ENCODE peak calls at places on chromosomes 12 and 14, in ten cellular contexts. T, A, I, G, Y, U, D, S, J and B are unnamed samples. For H3K27me3, the result is how much of the 10 kb centered on the place peaks cover.

GRCh38 chr12:87756721-87757120 is 272.5 kb downstream of the C12orf50 start:
- DNase-seq in D (no peak), S (no peak), U (no peak), J (no peak), Y (no peak), G (no peak), A (peak), T (no peak), I (no peak), B (no peak)

GRCh38 chr12:11658796-11659195 is 9.3 kb downstream of the ETV6 start:
- DNase-seq in G (no peak), U (no peak), A (peak), I (no peak), T (no peak), J (no peak), D (no peak), S (no peak), Y (no peak), B (no peak)

GRCh38 chr12:45615268-45615667 is 114.2 kb upstream of the ARID2 start:
- DNase-seq in U (no peak), D (no peak), S (no peak), A (peak), J (no peak), I (no peak), Y (no peak), G (no peak), T (no peak), B (no peak)

GRCh38 chr14:33646692-33647260 is 304.1 kb downstream of the EGLN3 start:
- DNase-seq in U (no peak), A (peak), D (no peak), S (no peak), Y (no peak), J (no peak), T (no peak), I (no peak), G (no peak), B (no peak)

GRCh38 chr12:79128956-79129355 is 264.4 kb downstream of the SYT1 start:
- DNase-seq in S (no peak), D (no peak), I (no peak), Y (no peak), A (peak), T (no peak), J (no peak), U (no peak), G (no peak), B (no peak)

GRCh38 chr14:75068294-75069020 is 984 bp upstream of the ZC2HC1C start:
- DNase-seq in G (no peak), T (no peak), I (no peak), J (no peak), Y (no peak), D (no peak), A (no peak), S (no peak), U (no peak), B (no peak)

GRCh38 chr12:104506691-104507401 is 50.1 kb downstream of the CHST11 start:
- DNase-seq in G (no peak), I (no peak), J (no peak), D (no peak), A (no peak), S (no peak), U (peak), Y (no peak), T (no peak), B (peak)

GRCh38 chr12:108047130-108047550 is 81.9 kb upstream of the WSCD2 start:
- DNase-seq in U (no peak), T (no peak), J (no peak), D (no peak), G (no peak), A (no peak), Y (no peak), I (no peak), S (no peak), B (no peak)

GRCh38 chr12:19236656-19237055 is 107.1 kb downstream of the PLEKHA5 start:
- DNase-seq in I (no peak), D (no peak), G (no peak), Y (no peak), S (no peak), U (no peak), A (peak), J (no peak), T (no peak), B (no peak)

GRCh38 chr14:103221781-103222358 is 98.6 kb downstream of the TNFAIP2 start:
- DNase-seq in D (no peak), U (peak), I (no peak), G (no peak), S (no peak), T (no peak), A (no peak), Y (no peak), J (no peak), B (no peak)

GRCh38 chr14:54754623-54755386 is 147.8 kb downstream of the GCH1 start:
- DNase-seq in D (no peak), G (no peak), Y (no peak), T (no peak), I (peak), A (no peak), J (peak), U (no peak), S (no peak), B (no peak)

GRCh38 chr12:12379831-12380730 is 23.2 kb downstream of the BORCS5 start:
- DNase-seq in S (no peak), J (no peak), U (no peak), I (no peak), T (no peak), D (no peak), G (no peak), Y (peak), A (no peak), B (no peak)

GRCh38 chr14:52998376-52999010 is 47.6 kb upstream of the FERMT2 start:
- DNase-seq in U (no peak), Y (no peak), G (no peak), A (peak), I (no peak), J (no peak), S (no peak), T (no peak), D (no peak), B (no peak)

GRCh38 chr14:60647081-60647836 is 2.0 kb downstream of the SIX1 start:
- DNase-seq in G (peak), T (no peak), A (peak), I (no peak), J (no peak), Y (no peak), S (no peak), U (peak), D (no peak), B (no peak)

GRCh38 chr12:120039711-120040110 is 50.7 kb downstream of the BICDL1 start:
- DNase-seq in U (no peak), A (no peak), Y (no peak), J (no peak), T (no peak), I (no peak), G (no peak), S (no peak), D (no peak), B (no peak)

GRCh38 chr14:106551265-106551664 is 1024.9 kb downstream of the TMEM121 start:
- DNase-seq in G (no peak), I (no peak), S (no peak), J (no peak), Y (no peak), A (no peak), T (no peak), U (no peak), D (no peak), B (no peak)

GRCh38 chr12:51976376-51977160 is 25.1 kb downstream of the ACVR1B start:
- DNase-seq in A (peak), Y (peak), T (no peak), J (no peak), D (no peak), U (no peak), I (no peak), S (no peak), G (no peak), B (no peak)

GRCh38 chr12:15689751-15690191 is 99.4 kb downstream of the EPS8 start:
- DNase-seq in G (no peak), J (no peak), U (no peak), A (no peak), Y (no peak), I (no peak), S (no peak), D (no peak), T (no peak), B (no peak)

GRCh38 chr12:13164859-13165577 is 31.5 kb upstream of the EMP1 start:
- DNase-seq in A (no peak), S (no peak), J (no peak), I (no peak), Y (no peak), T (no peak), G (no peak), U (no peak), D (no peak), B (no peak)

GRCh38 chr12:28032811-28033537 is 60.4 kb upstream of the PTHLH start:
- DNase-seq in J (no peak), S (no peak), G (no peak), A (peak), D (no peak), Y (no peak), U (no peak), T (no peak), I (no peak), B (no peak)

GRCh38 chr12:19978193-19978592 is 390.1 kb upstream of the PDE3A start:
- DNase-seq in I (no peak), S (no peak), J (no peak), A (peak), D (no peak), Y (no peak), G (no peak), T (no peak), U (no peak), B (no peak)

DNA sequence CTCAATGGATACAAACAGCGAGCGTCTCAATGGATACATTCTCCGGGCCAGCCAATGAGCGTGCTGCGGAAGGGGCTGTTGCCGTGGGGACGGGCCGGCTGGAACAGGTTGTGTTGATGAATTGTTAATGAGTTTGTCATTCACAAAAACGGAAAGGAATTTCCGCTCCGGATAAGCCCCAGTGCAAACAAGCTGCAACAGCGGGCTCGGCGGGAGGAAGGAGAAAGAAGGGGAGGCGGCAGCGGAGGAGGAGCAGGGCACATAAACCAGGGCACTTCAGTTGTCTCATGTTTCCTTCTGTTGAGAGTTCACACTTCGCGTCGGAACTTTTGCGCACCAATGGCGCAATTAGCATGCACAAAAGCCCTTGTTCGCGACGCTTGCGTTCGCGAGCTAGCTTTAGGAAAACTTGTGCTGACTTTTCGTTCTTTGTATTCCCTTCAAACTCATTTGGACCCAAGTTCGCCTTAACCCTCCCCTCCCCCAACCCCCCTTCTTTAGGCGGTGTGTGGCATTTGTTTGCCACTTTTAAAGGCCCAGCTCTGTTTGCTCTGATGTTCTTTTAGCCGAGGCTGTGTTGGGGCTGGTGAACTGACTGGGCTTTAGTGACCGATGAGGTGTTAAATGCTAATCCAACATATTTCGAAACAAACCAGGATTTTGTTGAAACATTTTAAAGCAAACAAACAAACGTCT is at the start of gene DUSP6:
- DNase-seq in Y (peak), J (no peak), S (peak), D (peak), T (peak), I (peak), U (peak), A (peak), G (peak), B (peak)
- H3K27me3 ChIP-seq in Y (under half), J (under half), S (under half), D (under half), T (under half), I (under half), U (under half), A (under half), G (under half), B (under half)

GRCh38 chr14:99246536-99247083 is 25.4 kb downstream of the BCL11B start:
- DNase-seq in Y (no peak), T (no peak), D (no peak), G (no peak), J (no peak), I (no peak), S (no peak), A (no peak), U (peak), B (no peak)

GRCh38 chr14:99244960-99245340 is 27.0 kb downstream of the BCL11B start:
- DNase-seq in U (no peak), S (no peak), I (no peak), A (no peak), J (no peak), Y (no peak), D (no peak), T (no peak), G (no peak), B (no peak)

GRCh38 chr14:99242816-99243795 is 28.9 kb downstream of the BCL11B start:
- DNase-seq in A (no peak), I (no peak), U (no peak), T (no peak), G (no peak), S (no peak), Y (no peak), J (no peak), D (no peak), B (no peak)

GRCh38 chr14:99245541-99246511 is 26.2 kb downstream of the BCL11B start:
- DNase-seq in U (peak), A (no peak), D (no peak), G (no peak), T (no peak), J (no peak), I (no peak), Y (no peak), S (no peak), B (no peak)

GRCh38 chr14:99244299-99244959 is 27.6 kb downstream of the BCL11B start:
- DNase-seq in Y (no peak), I (no peak), T (no peak), S (no peak), D (no peak), G (no peak), U (no peak), A (no peak), J (no peak), B (no peak)
- H3K27me3 ChIP-seq in Y (under half), I (half or more), T (under half), S (half or more), D (under half), G (half or more), U (under half), A (under half), J (under half), B (under half)

DNA sequence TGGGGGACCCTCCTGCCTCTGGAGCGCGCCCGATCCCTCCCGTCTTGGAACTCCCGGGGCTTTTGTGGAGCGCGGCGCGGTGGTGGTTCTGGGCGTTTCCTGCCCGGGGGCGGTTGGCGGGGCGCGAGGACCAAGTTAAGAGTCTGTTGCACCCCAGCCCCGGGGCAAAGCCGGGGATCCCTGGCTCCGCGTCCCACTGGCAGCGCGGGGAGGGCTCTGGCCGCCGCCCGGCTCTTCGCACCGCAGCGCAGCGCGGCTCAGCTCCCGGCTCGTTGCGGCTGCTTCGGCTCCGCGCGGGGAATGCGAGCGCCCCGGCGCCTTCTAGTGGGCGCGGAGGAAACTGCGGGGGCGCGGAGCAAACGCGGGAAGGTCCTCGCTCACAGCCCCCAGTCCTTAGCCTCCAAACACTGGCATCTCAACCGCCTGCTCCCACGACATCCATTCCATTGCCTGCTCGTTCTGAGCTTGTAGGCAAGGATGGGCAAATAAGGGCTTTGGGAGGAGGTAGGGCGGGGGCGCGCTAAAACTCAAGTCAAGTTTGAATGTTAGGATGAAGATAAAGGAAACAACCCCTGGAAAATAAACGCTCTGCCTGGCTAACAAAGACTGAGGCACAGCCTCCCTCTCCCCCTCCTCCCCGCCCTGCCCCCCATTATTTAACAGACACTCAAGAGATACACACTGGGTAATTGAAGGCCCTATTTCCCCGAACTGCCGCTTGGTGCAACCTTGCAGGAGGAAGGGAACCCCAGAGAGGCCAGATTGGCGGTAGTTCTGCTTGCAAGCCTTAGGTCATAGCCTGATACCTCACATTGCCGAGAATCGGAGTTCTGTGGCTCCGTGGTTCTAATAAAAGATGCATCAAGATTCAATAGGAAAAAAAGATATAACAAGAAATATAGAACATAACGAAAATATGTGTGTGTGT is at the start of gene B4GALNT1:
- DNase-seq in A (peak), U (peak), T (peak), J (peak), D (no peak), I (peak), G (no peak), S (peak), Y (peak), B (peak)
- H3K27me3 ChIP-seq in A (under half), U (under half), T (under half), J (under half), D (under half), I (under half), G (under half), S (under half), Y (under half), B (under half)

GRCh38 chr14:77561881-77562280 is 54.6 kb downstream of the SPTLC2 start:
- DNase-seq in D (no peak), G (no peak), A (no peak), U (no peak), J (no peak), S (no peak), I (no peak), T (no peak), Y (no peak), B (no peak)
- H3K27me3 ChIP-seq in D (under half), G (under half), A (under half), U (under half), J (under half), S (under half), I (under half), T (under half), Y (under half), B (under half)

GRCh38 chr12:49945394-49946080 is 5.0 kb upstream of the AQP2 start:
- DNase-seq in J (peak), A (peak), D (peak), I (peak), U (peak), Y (peak), S (peak), T (peak), G (peak), B (peak)

GRCh38 chr12:49943663-49943945 is 6.9 kb upstream of the AQP2 start:
- DNase-seq in G (no peak), D (no peak), S (no peak), Y (no peak), T (no peak), U (no peak), J (no peak), A (no peak), I (no peak), B (no peak)

GRCh38 chr12:49944718-49945117 is 5.8 kb upstream of the AQP2 start:
- DNase-seq in U (no peak), Y (no peak), T (no peak), J (no peak), S (no peak), A (no peak), D (peak), G (no peak), I (no peak), B (no peak)

GRCh38 chr12:49942921-49943662 is 7.4 kb upstream of the AQP2 start:
- DNase-seq in D (peak), Y (no peak), T (no peak), G (no peak), S (no peak), U (peak), I (no peak), J (no peak), A (no peak), B (no peak)

DNA sequence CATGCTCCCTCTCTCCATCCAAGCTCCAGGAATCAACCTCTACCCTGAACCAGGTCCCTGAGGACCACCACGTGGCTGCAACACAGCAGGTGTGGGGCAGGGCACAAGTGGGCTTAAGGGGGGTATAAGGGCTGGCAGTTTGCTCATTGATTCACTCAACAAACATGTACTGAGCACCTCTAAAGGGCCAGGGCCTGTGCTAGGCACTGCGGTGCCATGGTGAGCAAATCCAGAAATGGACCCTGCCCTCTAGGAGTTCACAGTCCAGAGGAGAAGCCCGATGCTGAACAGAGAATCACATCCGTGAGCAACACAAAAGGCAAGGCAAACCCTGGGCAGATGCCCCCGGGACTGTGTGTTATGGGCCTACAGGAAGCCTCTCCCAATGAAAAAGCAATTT is 6.5 kb upstream of the AQP2 start:
- DNase-seq in Y (no peak), D (peak), I (no peak), S (no peak), U (peak), T (no peak), A (no peak), G (no peak), J (no peak), B (no peak)
- H3K27me3 ChIP-seq in Y (under half), D (under half), I (under half), S (under half), U (under half), T (under half), A (under half), G (under half), J (under half), B (under half)

DNA sequence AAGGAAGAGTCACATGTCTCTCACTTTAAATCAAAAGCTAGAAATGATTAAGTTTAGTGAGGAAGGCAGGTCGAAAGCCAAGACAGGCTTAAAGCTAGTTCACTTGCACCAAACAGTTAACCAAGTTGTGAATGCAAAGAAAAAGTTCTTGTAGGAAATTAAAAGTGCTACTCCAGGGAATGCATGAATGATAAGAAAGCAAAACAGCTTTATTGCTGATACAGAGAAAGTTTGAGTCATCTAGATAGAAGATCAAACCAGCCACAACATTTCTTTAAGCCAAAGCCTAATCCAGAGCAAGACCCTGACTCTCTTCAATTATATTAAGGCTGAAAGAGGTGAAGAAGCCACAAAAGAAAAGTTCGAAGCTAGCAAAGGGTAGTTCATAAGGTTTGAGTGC is 193.6 kb downstream of the MSRB3 start:
- DNase-seq in A (no peak), T (no peak), G (no peak), D (no peak), Y (no peak), S (no peak), U (no peak), I (no peak), J (no peak), B (no peak)
- H3K27me3 ChIP-seq in A (under half), T (under half), G (under half), D (under half), Y (under half), S (under half), U (under half), I (under half), J (under half), B (under half)

GRCh38 chr12:92573104-92573503 is 129.7 kb upstream of the PLEKHG7 start:
- DNase-seq in U (no peak), I (no peak), G (no peak), S (no peak), T (no peak), Y (no peak), D (no peak), A (no peak), J (no peak), B (peak)
- H3K27me3 ChIP-seq in U (under half), I (under half), G (under half), S (under half), T (under half), Y (under half), D (under half), A (under half), J (under half), B (under half)

GRCh38 chr12:109611223-109611622 is 37.6 kb downstream of the MVK start:
- DNase-seq in J (no peak), U (no peak), D (no peak), S (no peak), Y (no peak), T (no peak), A (no peak), G (no peak), I (no peak), B (no peak)
- H3K27me3 ChIP-seq in J (half or more), U (under half), D (under half), S (under half), Y (under half), T (under half), A (half or more), G (half or more), I (under half), B (under half)